ENCODE peak calls at places on chromosomes 11 and 22, in nine cellular contexts. W is neural crest cell; K is NCI-H524; D is AG04450; B is activated T-cell treated with anti-CD3 and anti-CD28 coated beads, Interleukin-2, amount 50 U/mL, for 48 hours; Y is EL; Z is HTR-8/SVneo; E is H9; L is AG09309. I is an unnamed sample.

GRCh38 chr11:66022401-66023185 is 3.7 kb downstream of the CATSPER1 start:
- DNase-seq in K (peak), Y (peak), L (no peak), D (no peak), E (peak), Z (peak), W (peak), B (peak), I (peak)

GRCh38 chr22:37113757-37114156 is 4.2 kb upstream of the TMPRSS6 start:
- DNase-seq in B (no peak), D (no peak), E (no peak), Z (no peak), L (no peak), Y (no peak), K (no peak), W (no peak), I (no peak)

GRCh38 chr11:44366741-44367140 is 56.8 kb upstream of the ALX4 start:
- DNase-seq in W (no peak), Z (no peak), L (no peak), B (no peak), Y (no peak), E (no peak), K (peak), D (no peak), I (no peak)

GRCh38 chr11:45097721-45098493 is 48.5 kb upstream of the PRDM11 start:
- DNase-seq in B (peak), E (peak), D (no peak), Y (peak), W (peak), K (peak), L (no peak), Z (no peak), I (no peak)

GRCh38 chr11:11025087-11025486 is 167.2 kb upstream of the ZBED5 start:
- DNase-seq in B (no peak), E (no peak), K (no peak), D (no peak), Y (peak), W (no peak), L (no peak), Z (peak), I (no peak)

GRCh38 chr22:26401726-26402125 is 27.3 kb upstream of the ASPHD2 start:
- DNase-seq in L (no peak), E (peak), K (no peak), D (no peak), Z (no peak), Y (peak), B (no peak), W (no peak), I (no peak)

GRCh38 chr22:30270841-30271240 is 4.2 kb upstream of the OSM start:
- DNase-seq in D (no peak), L (no peak), W (no peak), E (no peak), K (no peak), B (no peak), Y (peak), Z (no peak), I (no peak)

GRCh38 chr11:12787847-12788246 is 113.6 kb downstream of the TEAD1 start:
- DNase-seq in K (no peak), D (no peak), L (no peak), W (no peak), Y (peak), Z (no peak), E (no peak), B (no peak), I (no peak)

GRCh38 chr11:61513143-61513740 is 4.7 kb downstream of the LRRC10B start:
- DNase-seq in K (peak), Z (no peak), B (no peak), Y (no peak), D (no peak), E (no peak), L (no peak), W (no peak), I (no peak)

GRCh38 chr11:96259053-96259837 is 83.8 kb downstream of the MAML2 start:
- DNase-seq in D (no peak), B (no peak), Z (no peak), L (no peak), W (no peak), K (no peak), Y (peak), E (no peak), I (no peak)

GRCh38 chr22:18077639-18078328 is at the start of gene PEX26:
- DNase-seq in E (peak), W (peak), K (peak), B (peak), D (peak), L (peak), Z (peak), Y (peak), I (peak)

GRCh38 chr11:120789391-120789790 is 234.5 kb upstream of the TBCEL start:
- DNase-seq in D (no peak), K (no peak), W (no peak), E (no peak), Y (no peak), B (no peak), Z (no peak), L (no peak), I (no peak)

GRCh38 chr22:44979154-44979553 is 30.7 kb downstream of the PHF21B start:
- DNase-seq in E (no peak), D (no peak), Y (no peak), K (no peak), W (no peak), Z (no peak), B (no peak), L (no peak), I (no peak)

GRCh38 chr11:20112291-20113146 is 47.8 kb downstream of the DBX1 start:
- DNase-seq in W (no peak), L (peak), Z (peak), B (peak), D (peak), E (peak), Y (peak), K (peak), I (peak)

GRCh38 chr22:39150848-39151215 is 1.6 kb downstream of the CBX7 start:
- DNase-seq in E (no peak), B (no peak), W (no peak), K (peak), Y (no peak), L (no peak), Z (no peak), D (no peak), I (peak)

GRCh38 chr11:26904114-26904513 is 89.8 kb upstream of the FIBIN start:
- DNase-seq in W (no peak), Y (no peak), D (no peak), E (no peak), K (no peak), L (no peak), B (no peak), Z (no peak), I (no peak)

GRCh38 chr22:29377979-29378378 is 10.4 kb downstream of the AP1B1 start:
- DNase-seq in Y (no peak), Z (no peak), E (no peak), K (no peak), B (no peak), L (no peak), D (no peak), W (no peak), I (no peak)

GRCh38 chr11:422249-422656 is 7.5 kb upstream of the SIGIRR start:
- DNase-seq in Z (no peak), W (no peak), Y (no peak), D (no peak), K (peak), E (no peak), B (no peak), L (no peak), I (no peak)

GRCh38 chr11:105783216-105783615 is 173.3 kb downstream of the GRIA4 start:
- DNase-seq in L (no peak), Z (no peak), Y (no peak), W (no peak), K (peak), B (no peak), E (no peak), D (no peak), I (no peak)

GRCh38 chr11:92268546-92268945 is 43.9 kb downstream of the FAT3 start:
- DNase-seq in Y (no peak), B (no peak), L (no peak), D (no peak), E (no peak), K (no peak), Z (no peak), W (no peak), I (no peak)

GRCh38 chr11:77322506-77322905 is 21.0 kb upstream of the GDPD4 start:
- DNase-seq in E (no peak), K (no peak), Z (no peak), B (no peak), L (peak), Y (peak), D (peak), W (no peak), I (no peak)

GRCh38 chr11:19225123-19225522 is 15.6 kb downstream of the E2F8 start:
- DNase-seq in D (no peak), Y (no peak), L (no peak), Z (no peak), W (no peak), K (no peak), B (no peak), E (no peak), I (no peak)

GRCh38 chr22:24697671-24698082 is 76.8 kb downstream of the PIWIL3 start:
- DNase-seq in L (no peak), D (no peak), E (no peak), W (no peak), B (no peak), Y (no peak), K (peak), Z (no peak), I (no peak)

GRCh38 chr11:93249437-93250210 is 51.8 kb upstream of the SLC36A4 start:
- DNase-seq in Z (no peak), B (no peak), E (no peak), L (no peak), Y (no peak), D (no peak), W (no peak), K (no peak), I (no peak)

GRCh38 chr11:68342459-68343158 is 30.2 kb downstream of the LRP5 start:
- DNase-seq in Z (no peak), B (no peak), W (no peak), L (no peak), D (no peak), K (no peak), E (peak), Y (no peak), I (no peak)

GRCh38 chr11:113274708-113275582 is 39.4 kb upstream of the TTC12 start:
- DNase-seq in E (peak), Y (no peak), D (no peak), B (no peak), Z (no peak), W (no peak), K (peak), L (no peak), I (no peak)

GRCh38 chr11:44899959-44900358 is 50.7 kb downstream of the TP53I11 start:
- DNase-seq in W (peak), D (peak), Z (peak), B (peak), L (peak), Y (peak), K (no peak), E (peak), I (no peak)

GRCh38 chr11:94525933-94526332 is 13.7 kb downstream of the C11orf97 start:
- DNase-seq in W (no peak), Z (no peak), B (no peak), L (no peak), K (peak), Y (peak), D (no peak), E (no peak), I (peak)

GRCh38 chr11:13955971-13956421 is 6.5 kb upstream of the SPON1 start:
- DNase-seq in E (peak), W (peak), K (peak), B (peak), Z (peak), L (peak), D (peak), Y (peak), I (peak)

GRCh38 chr11:2702771-2703486 is 3.1 kb upstream of the KCNQ1OT1 start:
- DNase-seq in Z (no peak), L (no peak), B (no peak), W (no peak), E (no peak), K (peak), Y (no peak), D (no peak), I (no peak)

GRCh38 chr11:115303304-115303703 is 200.9 kb downstream of the CADM1 start:
- DNase-seq in E (no peak), W (no peak), K (no peak), D (no peak), B (no peak), Z (no peak), L (no peak), Y (no peak), I (no peak)

GRCh38 chr22:25070870-25071465 is 118.5 kb downstream of the KIAA1671 start:
- DNase-seq in W (no peak), L (no peak), K (no peak), B (no peak), E (no peak), Z (no peak), D (no peak), Y (no peak), I (no peak)

GRCh38 chr11:122697636-122698167 is 42.2 kb downstream of the UBASH3B start:
- DNase-seq in W (no peak), L (no peak), E (no peak), Y (peak), K (no peak), B (no peak), Z (no peak), D (no peak), I (no peak)

GRCh38 chr11:68469122-68469521 is 8.6 kb downstream of the PPP6R3 start:
- DNase-seq in L (no peak), D (no peak), K (no peak), B (no peak), W (no peak), Z (no peak), Y (no peak), E (no peak), I (no peak)

GRCh38 chr11:67449116-67449844 is 3.2 kb downstream of the GPR152 start:
- DNase-seq in Z (no peak), K (no peak), L (no peak), E (no peak), D (no peak), Y (no peak), W (no peak), B (no peak), I (no peak)

GRCh38 chr11:127711748-127712147 is 711.2 kb upstream of the KIRREL3 start:
- DNase-seq in Y (no peak), K (no peak), W (no peak), Z (no peak), D (no peak), L (no peak), E (no peak), B (no peak), I (no peak)

GRCh38 chr11:116579857-116580727 is 192.7 kb downstream of the BUD13 start:
- DNase-seq in B (no peak), L (no peak), Z (no peak), K (peak), Y (no peak), D (no peak), W (peak), E (peak), I (no peak)

I was measured in dorsolateral prefrontal cortex.